ENCODE peak calls at places on chromosome 14, in ten cellular contexts. One of them, this sample, is unnamed.

GRCh38 chr14:54108481-54109471 is 152.2 kb upstream of the BMP4 start:
- DNase-seq in fibroblast of the aortic adventitia: peak
- DNase-seq in epithelial cell of esophagus: peak
- DNase-seq in IMR-90: peak
- DNase-seq in A549: peak
- DNase-seq in adipocyte: peak
- DNase-seq in hepatocyte: no peak
- DNase-seq in astrocyte: peak
- DNase-seq in tibial artery: no peak
- DNase-seq in brain microvascular endothelial cell: peak
- DNase-seq in this sample: peak

GRCh38 chr14:94636744-94637412 is 24.7 kb downstream of the SERPINA3 start:
- DNase-seq in fibroblast of the aortic adventitia: peak
- DNase-seq in epithelial cell of esophagus: no peak
- DNase-seq in IMR-90: no peak
- DNase-seq in A549: peak
- DNase-seq in adipocyte: no peak
- DNase-seq in hepatocyte: no peak
- DNase-seq in astrocyte: no peak
- DNase-seq in tibial artery: no peak
- DNase-seq in brain microvascular endothelial cell: peak
- DNase-seq in this sample: no peak

GRCh38 chr14:51068268-51068667 is 26.6 kb downstream of the TRIM9 start:
- DNase-seq in fibroblast of the aortic adventitia: no peak
- DNase-seq in epithelial cell of esophagus: no peak
- DNase-seq in IMR-90: no peak
- DNase-seq in A549: no peak
- DNase-seq in adipocyte: no peak
- DNase-seq in hepatocyte: no peak
- DNase-seq in astrocyte: no peak
- DNase-seq in tibial artery: no peak
- DNase-seq in brain microvascular endothelial cell: no peak
- DNase-seq in this sample: no peak

GRCh38 chr14:96582995-96583394 is 80.8 kb downstream of the PAPOLA start:
- DNase-seq in fibroblast of the aortic adventitia: no peak
- DNase-seq in epithelial cell of esophagus: no peak
- DNase-seq in IMR-90: no peak
- DNase-seq in A549: no peak
- DNase-seq in adipocyte: no peak
- DNase-seq in hepatocyte: no peak
- DNase-seq in astrocyte: no peak
- DNase-seq in tibial artery: no peak
- DNase-seq in brain microvascular endothelial cell: no peak
- DNase-seq in this sample: no peak

GRCh38 chr14:35335388-35336092 is 43.4 kb downstream of the PSMA6 start:
- DNase-seq in fibroblast of the aortic adventitia: peak
- DNase-seq in epithelial cell of esophagus: no peak
- DNase-seq in IMR-90: no peak
- DNase-seq in A549: peak
- DNase-seq in adipocyte: no peak
- DNase-seq in hepatocyte: peak
- DNase-seq in astrocyte: no peak
- DNase-seq in tibial artery: no peak
- DNase-seq in brain microvascular endothelial cell: no peak
- DNase-seq in this sample: no peak

GRCh38 chr14:23432946-23433345 is 2.5 kb downstream of the MYH7 start:
- DNase-seq in fibroblast of the aortic adventitia: no peak
- DNase-seq in epithelial cell of esophagus: no peak
- DNase-seq in IMR-90: no peak
- DNase-seq in A549: no peak
- DNase-seq in adipocyte: no peak
- DNase-seq in hepatocyte: no peak
- DNase-seq in astrocyte: no peak
- DNase-seq in tibial artery: peak
- DNase-seq in brain microvascular endothelial cell: no peak
- DNase-seq in this sample: no peak

GRCh38 chr14:49641697-49642129 is 6.7 kb upstream of the DNAAF2 start:
- DNase-seq in fibroblast of the aortic adventitia: no peak
- DNase-seq in epithelial cell of esophagus: no peak
- DNase-seq in IMR-90: peak
- DNase-seq in A549: no peak
- DNase-seq in adipocyte: no peak
- DNase-seq in hepatocyte: peak
- DNase-seq in astrocyte: peak
- DNase-seq in tibial artery: no peak
- DNase-seq in brain microvascular endothelial cell: peak
- DNase-seq in this sample: no peak

GRCh38 chr14:105532735-105533141 is 6.4 kb downstream of the TMEM121 start:
- DNase-seq in fibroblast of the aortic adventitia: peak
- DNase-seq in epithelial cell of esophagus: no peak
- DNase-seq in IMR-90: no peak
- DNase-seq in A549: peak
- DNase-seq in adipocyte: peak
- DNase-seq in hepatocyte: peak
- DNase-seq in astrocyte: no peak
- DNase-seq in tibial artery: peak
- DNase-seq in brain microvascular endothelial cell: peak
- DNase-seq in this sample: no peak

GRCh38 chr14:99595034-99595433 is 9.0 kb downstream of the CCDC85C start:
- DNase-seq in fibroblast of the aortic adventitia: no peak
- DNase-seq in epithelial cell of esophagus: no peak
- DNase-seq in IMR-90: no peak
- DNase-seq in A549: no peak
- DNase-seq in adipocyte: no peak
- DNase-seq in hepatocyte: no peak
- DNase-seq in astrocyte: no peak
- DNase-seq in tibial artery: no peak
- DNase-seq in brain microvascular endothelial cell: no peak
- DNase-seq in this sample: no peak

GRCh38 chr14:99597911-99598600 is 6.0 kb downstream of the CCDC85C start:
- DNase-seq in fibroblast of the aortic adventitia: no peak
- DNase-seq in epithelial cell of esophagus: no peak
- DNase-seq in IMR-90: no peak
- DNase-seq in A549: no peak
- DNase-seq in adipocyte: no peak
- DNase-seq in hepatocyte: no peak
- DNase-seq in astrocyte: no peak
- DNase-seq in tibial artery: no peak
- DNase-seq in brain microvascular endothelial cell: no peak
- DNase-seq in this sample: no peak

GRCh38 chr14:99596772-99597171 is 7.2 kb downstream of the CCDC85C start:
- DNase-seq in fibroblast of the aortic adventitia: no peak
- DNase-seq in epithelial cell of esophagus: no peak
- DNase-seq in IMR-90: no peak
- DNase-seq in A549: no peak
- DNase-seq in adipocyte: no peak
- DNase-seq in hepatocyte: peak
- DNase-seq in astrocyte: no peak
- DNase-seq in tibial artery: no peak
- DNase-seq in brain microvascular endothelial cell: no peak
- DNase-seq in this sample: no peak

GRCh38 chr14:99595524-99595923 is 8.5 kb downstream of the CCDC85C start:
- DNase-seq in fibroblast of the aortic adventitia: no peak
- DNase-seq in epithelial cell of esophagus: no peak
- DNase-seq in IMR-90: no peak
- DNase-seq in A549: no peak
- DNase-seq in adipocyte: no peak
- DNase-seq in hepatocyte: no peak
- DNase-seq in astrocyte: no peak
- DNase-seq in tibial artery: no peak
- DNase-seq in brain microvascular endothelial cell: no peak
- DNase-seq in this sample: no peak

GRCh38 chr14:99596071-99596627 is 7.9 kb downstream of the CCDC85C start:
- DNase-seq in fibroblast of the aortic adventitia: no peak
- DNase-seq in epithelial cell of esophagus: no peak
- DNase-seq in IMR-90: no peak
- DNase-seq in A549: peak
- DNase-seq in adipocyte: no peak
- DNase-seq in hepatocyte: no peak
- DNase-seq in astrocyte: no peak
- DNase-seq in tibial artery: no peak
- DNase-seq in brain microvascular endothelial cell: no peak
- DNase-seq in this sample: peak
- H3K4me3 ChIP-seq in fibroblast of the aortic adventitia: no peak
- H3K4me3 ChIP-seq in epithelial cell of esophagus: no peak
- H3K4me3 ChIP-seq in IMR-90: no peak
- H3K4me3 ChIP-seq in A549: no peak
- H3K4me3 ChIP-seq in adipocyte: no peak
- H3K4me3 ChIP-seq in hepatocyte: no peak
- H3K4me3 ChIP-seq in astrocyte: no peak
- H3K4me3 ChIP-seq in tibial artery: no peak
- H3K4me3 ChIP-seq in brain microvascular endothelial cell: no peak
- H3K4me3 ChIP-seq in this sample: no peak

DNA sequence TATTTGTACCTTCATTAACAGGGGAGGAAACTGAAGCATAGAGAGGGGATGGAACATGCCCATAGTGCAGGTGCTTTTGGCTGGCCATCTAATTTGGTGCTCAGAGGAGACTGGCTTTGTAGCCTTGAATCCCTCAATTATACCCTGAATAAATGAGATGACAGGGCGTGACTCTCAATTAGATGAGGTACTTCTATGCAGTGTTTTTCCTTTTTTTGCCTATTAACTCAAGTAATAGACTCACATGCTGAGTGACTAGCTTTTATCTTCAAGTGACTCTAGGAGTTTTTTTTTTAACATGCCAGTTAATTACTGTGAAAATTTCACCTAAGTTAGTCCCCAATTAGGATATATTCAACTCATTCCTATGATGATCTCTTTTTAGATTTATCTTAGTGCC is 243.7 kb downstream of the DACT1 start:
- DNase-seq in fibroblast of the aortic adventitia: no peak
- DNase-seq in epithelial cell of esophagus: no peak
- DNase-seq in IMR-90: no peak
- DNase-seq in A549: no peak
- DNase-seq in adipocyte: no peak
- DNase-seq in hepatocyte: no peak
- DNase-seq in astrocyte: no peak
- DNase-seq in tibial artery: no peak
- DNase-seq in brain microvascular endothelial cell: no peak
- DNase-seq in this sample: no peak
- H3K4me3 ChIP-seq in fibroblast of the aortic adventitia: no peak
- H3K4me3 ChIP-seq in epithelial cell of esophagus: no peak
- H3K4me3 ChIP-seq in IMR-90: no peak
- H3K4me3 ChIP-seq in A549: no peak
- H3K4me3 ChIP-seq in adipocyte: no peak
- H3K4me3 ChIP-seq in hepatocyte: no peak
- H3K4me3 ChIP-seq in astrocyte: no peak
- H3K4me3 ChIP-seq in tibial artery: no peak
- H3K4me3 ChIP-seq in brain microvascular endothelial cell: no peak
- H3K4me3 ChIP-seq in this sample: no peak

GRCh38 chr14:61663312-61663974 is 31.9 kb upstream of the HIF1A start:
- DNase-seq in fibroblast of the aortic adventitia: no peak
- DNase-seq in epithelial cell of esophagus: no peak
- DNase-seq in IMR-90: no peak
- DNase-seq in A549: no peak
- DNase-seq in adipocyte: peak
- DNase-seq in hepatocyte: no peak
- DNase-seq in astrocyte: no peak
- DNase-seq in tibial artery: no peak
- DNase-seq in brain microvascular endothelial cell: no peak
- DNase-seq in this sample: no peak

GRCh38 chr14:61659582-61659981 is 35.7 kb upstream of the HIF1A start:
- DNase-seq in fibroblast of the aortic adventitia: peak
- DNase-seq in epithelial cell of esophagus: peak
- DNase-seq in IMR-90: peak
- DNase-seq in A549: no peak
- DNase-seq in adipocyte: peak
- DNase-seq in hepatocyte: no peak
- DNase-seq in astrocyte: no peak
- DNase-seq in tibial artery: no peak
- DNase-seq in brain microvascular endothelial cell: no peak
- DNase-seq in this sample: no peak

GRCh38 chr14:61662437-61663311 is 32.6 kb upstream of the HIF1A start:
- DNase-seq in fibroblast of the aortic adventitia: peak
- DNase-seq in epithelial cell of esophagus: peak
- DNase-seq in IMR-90: peak
- DNase-seq in A549: peak
- DNase-seq in adipocyte: peak
- DNase-seq in hepatocyte: peak
- DNase-seq in astrocyte: peak
- DNase-seq in tibial artery: no peak
- DNase-seq in brain microvascular endothelial cell: peak
- DNase-seq in this sample: peak

GRCh38 chr14:61661471-61661988 is 33.8 kb upstream of the HIF1A start:
- DNase-seq in fibroblast of the aortic adventitia: peak
- DNase-seq in epithelial cell of esophagus: no peak
- DNase-seq in IMR-90: peak
- DNase-seq in A549: no peak
- DNase-seq in adipocyte: peak
- DNase-seq in hepatocyte: no peak
- DNase-seq in astrocyte: peak
- DNase-seq in tibial artery: no peak
- DNase-seq in brain microvascular endothelial cell: peak
- DNase-seq in this sample: peak

DNA sequence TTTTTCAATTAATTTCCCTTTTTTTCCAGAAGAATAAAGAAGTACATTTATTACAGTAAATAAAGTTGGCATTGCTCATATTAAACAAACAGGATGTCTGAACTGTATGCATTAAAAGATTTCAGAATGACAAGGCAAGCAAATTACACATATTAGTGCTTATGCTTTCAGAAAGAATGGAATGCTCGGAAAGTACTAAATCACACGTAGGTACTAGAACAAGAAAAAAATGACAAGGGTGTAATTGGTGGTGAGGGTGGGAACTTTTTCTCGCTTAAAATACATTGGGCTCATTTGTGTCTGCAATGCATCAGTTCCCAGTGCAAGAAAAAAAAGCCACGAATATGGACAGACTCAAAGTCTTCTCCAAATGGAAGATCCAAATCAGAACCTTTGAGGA is 33.3 kb upstream of the HIF1A start:
- DNase-seq in fibroblast of the aortic adventitia: peak
- DNase-seq in epithelial cell of esophagus: peak
- DNase-seq in IMR-90: peak
- DNase-seq in A549: no peak
- DNase-seq in adipocyte: no peak
- DNase-seq in hepatocyte: no peak
- DNase-seq in astrocyte: peak
- DNase-seq in tibial artery: no peak
- DNase-seq in brain microvascular endothelial cell: no peak
- DNase-seq in this sample: peak
- H3K4me3 ChIP-seq in fibroblast of the aortic adventitia: peak
- H3K4me3 ChIP-seq in epithelial cell of esophagus: no peak
- H3K4me3 ChIP-seq in IMR-90: no peak
- H3K4me3 ChIP-seq in A549: no peak
- H3K4me3 ChIP-seq in adipocyte: peak
- H3K4me3 ChIP-seq in hepatocyte: no peak
- H3K4me3 ChIP-seq in astrocyte: no peak
- H3K4me3 ChIP-seq in tibial artery: no peak
- H3K4me3 ChIP-seq in brain microvascular endothelial cell: no peak
- H3K4me3 ChIP-seq in this sample: no peak

DNA sequence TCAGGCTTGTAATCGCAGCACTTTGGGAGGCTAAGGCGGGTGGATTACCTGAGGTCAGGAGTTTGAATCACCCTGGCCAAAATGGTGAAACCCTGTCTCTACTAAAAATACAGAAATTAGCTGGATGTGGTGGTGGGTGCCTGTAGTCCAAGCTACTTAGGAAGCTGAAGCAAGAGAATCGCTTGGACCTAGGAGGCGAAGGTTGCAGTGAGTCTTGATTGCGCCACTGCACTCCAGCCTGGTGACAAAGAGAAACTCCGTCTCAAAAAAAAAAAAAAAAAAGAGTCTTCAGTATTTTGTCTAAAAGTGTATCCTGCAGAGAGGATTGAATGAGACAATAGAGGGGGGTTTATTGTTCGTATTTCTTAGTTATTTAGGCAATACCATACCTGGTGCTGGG is 25.3 kb downstream of the FOXA1 start:
- DNase-seq in fibroblast of the aortic adventitia: no peak
- DNase-seq in epithelial cell of esophagus: no peak
- DNase-seq in IMR-90: no peak
- DNase-seq in A549: no peak
- DNase-seq in adipocyte: no peak
- DNase-seq in hepatocyte: no peak
- DNase-seq in astrocyte: no peak
- DNase-seq in tibial artery: no peak
- DNase-seq in brain microvascular endothelial cell: no peak
- DNase-seq in this sample: no peak
- H3K4me3 ChIP-seq in fibroblast of the aortic adventitia: no peak
- H3K4me3 ChIP-seq in epithelial cell of esophagus: no peak
- H3K4me3 ChIP-seq in IMR-90: no peak
- H3K4me3 ChIP-seq in A549: no peak
- H3K4me3 ChIP-seq in adipocyte: no peak
- H3K4me3 ChIP-seq in hepatocyte: no peak
- H3K4me3 ChIP-seq in astrocyte: no peak
- H3K4me3 ChIP-seq in tibial artery: no peak
- H3K4me3 ChIP-seq in brain microvascular endothelial cell: no peak
- H3K4me3 ChIP-seq in this sample: no peak